ENCODE peak calls at places on chromosomes 4 and X, in ten cellular contexts. One of them, this sample, is unnamed.

GRCh38 chr4:6018331-6018730 is at the start of gene C4orf50:
- DNase-seq in GM20000: no peak
- DNase-seq in DMS79 treated with DMSO at 0.1 percent for 48 hours: no peak
- DNase-seq in NCI-H748 treated with DMSO at 0.1 percent for 48 hours: no peak
- DNase-seq in nephron progenitor cell: no peak
- DNase-seq in posterior cingulate gyrus: no peak
- DNase-seq in stimulated activated CD4-positive, alpha-beta T cell treated with anti-CD3 and anti-CD28 coated beads, Interleukin-1b, Interleukin-23, amount 100 ng/mL, for 24 hours: no peak
- DNase-seq in RPMI8226: no peak
- DNase-seq in NCI-H1105: no peak
- DNase-seq in ACHN: no peak
- DNase-seq in this sample: no peak

GRCh38 chr4:6343950-6344408 is 74.3 kb downstream of the WFS1 start:
- DNase-seq in GM20000: no peak
- DNase-seq in NCI-H748 treated with DMSO at 0.1 percent for 48 hours: no peak
- DNase-seq in nephron progenitor cell: no peak
- DNase-seq in DMS79 treated with DMSO at 0.1 percent for 48 hours: no peak
- DNase-seq in stimulated activated CD4-positive, alpha-beta T cell treated with anti-CD3 and anti-CD28 coated beads, Interleukin-1b, Interleukin-23, amount 100 ng/mL, for 24 hours: no peak
- DNase-seq in ACHN: peak; percentile 81
- DNase-seq in NCI-H1105: no peak
- DNase-seq in RPMI8226: peak; percentile 50
- DNase-seq in posterior cingulate gyrus: no peak
- DNase-seq in this sample: peak; percentile 56

GRCh38 chr4:12173496-12173895 is 744.8 kb upstream of the HS3ST1 start:
- DNase-seq in stimulated activated CD4-positive, alpha-beta T cell treated with anti-CD3 and anti-CD28 coated beads, Interleukin-1b, Interleukin-23, amount 100 ng/mL, for 24 hours: no peak
- DNase-seq in NCI-H1105: no peak
- DNase-seq in RPMI8226: no peak
- DNase-seq in posterior cingulate gyrus: no peak
- DNase-seq in DMS79 treated with DMSO at 0.1 percent for 48 hours: no peak
- DNase-seq in NCI-H748 treated with DMSO at 0.1 percent for 48 hours: no peak
- DNase-seq in ACHN: no peak
- DNase-seq in nephron progenitor cell: no peak
- DNase-seq in GM20000: no peak
- DNase-seq in this sample: no peak

GRCh38 chr4:128776794-128777216 is 32.7 kb upstream of the JADE1 start:
- DNase-seq in GM20000: no peak
- DNase-seq in stimulated activated CD4-positive, alpha-beta T cell treated with anti-CD3 and anti-CD28 coated beads, Interleukin-1b, Interleukin-23, amount 100 ng/mL, for 24 hours: no peak
- DNase-seq in DMS79 treated with DMSO at 0.1 percent for 48 hours: peak; percentile 59
- DNase-seq in nephron progenitor cell: no peak
- DNase-seq in NCI-H1105: no peak
- DNase-seq in posterior cingulate gyrus: no peak
- DNase-seq in RPMI8226: peak; percentile 3
- DNase-seq in ACHN: peak; percentile 96
- DNase-seq in NCI-H748 treated with DMSO at 0.1 percent for 48 hours: no peak
- DNase-seq in this sample: peak; percentile 92

GRCh38 chr4:139453041-139453370 is 915 bp upstream of the RAB33B start:
- DNase-seq in NCI-H1105: peak; percentile 34
- DNase-seq in ACHN: peak; percentile 79
- DNase-seq in stimulated activated CD4-positive, alpha-beta T cell treated with anti-CD3 and anti-CD28 coated beads, Interleukin-1b, Interleukin-23, amount 100 ng/mL, for 24 hours: peak; percentile 45
- DNase-seq in RPMI8226: peak; percentile 81
- DNase-seq in posterior cingulate gyrus: no peak
- DNase-seq in nephron progenitor cell: no peak
- DNase-seq in GM20000: peak; percentile 77
- DNase-seq in DMS79 treated with DMSO at 0.1 percent for 48 hours: peak; percentile 32
- DNase-seq in NCI-H748 treated with DMSO at 0.1 percent for 48 hours: peak; percentile 27
- DNase-seq in this sample: peak; percentile 68

GRCh38 chr4:137950286-137950685 is 291.9 kb downstream of the SLC7A11 start:
- DNase-seq in posterior cingulate gyrus: no peak
- DNase-seq in nephron progenitor cell: no peak
- DNase-seq in GM20000: no peak
- DNase-seq in RPMI8226: no peak
- DNase-seq in stimulated activated CD4-positive, alpha-beta T cell treated with anti-CD3 and anti-CD28 coated beads, Interleukin-1b, Interleukin-23, amount 100 ng/mL, for 24 hours: no peak
- DNase-seq in NCI-H748 treated with DMSO at 0.1 percent for 48 hours: no peak
- DNase-seq in DMS79 treated with DMSO at 0.1 percent for 48 hours: no peak
- DNase-seq in ACHN: no peak
- DNase-seq in NCI-H1105: no peak
- DNase-seq in this sample: peak; percentile 91

GRCh38 chrX:13266641-13267420 is 53.0 kb downstream of the ATXN3L start:
- DNase-seq in ACHN: no peak
- DNase-seq in NCI-H1105: no peak
- DNase-seq in NCI-H748 treated with DMSO at 0.1 percent for 48 hours: no peak
- DNase-seq in GM20000: no peak
- DNase-seq in nephron progenitor cell: no peak
- DNase-seq in RPMI8226: no peak
- DNase-seq in DMS79 treated with DMSO at 0.1 percent for 48 hours: no peak
- DNase-seq in stimulated activated CD4-positive, alpha-beta T cell treated with anti-CD3 and anti-CD28 coated beads, Interleukin-1b, Interleukin-23, amount 100 ng/mL, for 24 hours: peak; percentile 6
- DNase-seq in posterior cingulate gyrus: no peak
- DNase-seq in this sample: peak; percentile 77

GRCh38 chrX:119606508-119607389 is 525 bp upstream of the NKRF start:
- DNase-seq in GM20000: no peak
- DNase-seq in nephron progenitor cell: no peak
- DNase-seq in DMS79 treated with DMSO at 0.1 percent for 48 hours: peak; percentile 80
- DNase-seq in stimulated activated CD4-positive, alpha-beta T cell treated with anti-CD3 and anti-CD28 coated beads, Interleukin-1b, Interleukin-23, amount 100 ng/mL, for 24 hours: no peak
- DNase-seq in NCI-H748 treated with DMSO at 0.1 percent for 48 hours: peak; percentile 37
- DNase-seq in NCI-H1105: no peak
- DNase-seq in ACHN: peak; percentile 2
- DNase-seq in posterior cingulate gyrus: no peak
- DNase-seq in RPMI8226: peak; percentile 3
- DNase-seq in this sample: no peak

GRCh38 chr4:89496851-89497250 is 189.3 kb upstream of the GPRIN3 start:
- DNase-seq in NCI-H748 treated with DMSO at 0.1 percent for 48 hours: no peak
- DNase-seq in DMS79 treated with DMSO at 0.1 percent for 48 hours: no peak
- DNase-seq in RPMI8226: no peak
- DNase-seq in NCI-H1105: no peak
- DNase-seq in posterior cingulate gyrus: no peak
- DNase-seq in stimulated activated CD4-positive, alpha-beta T cell treated with anti-CD3 and anti-CD28 coated beads, Interleukin-1b, Interleukin-23, amount 100 ng/mL, for 24 hours: no peak
- DNase-seq in ACHN: no peak
- DNase-seq in nephron progenitor cell: no peak
- DNase-seq in GM20000: no peak
- DNase-seq in this sample: no peak

GRCh38 chrX:138150709-138151108 is 560.8 kb downstream of the FGF13 start:
- DNase-seq in DMS79 treated with DMSO at 0.1 percent for 48 hours: no peak
- DNase-seq in NCI-H748 treated with DMSO at 0.1 percent for 48 hours: no peak
- DNase-seq in stimulated activated CD4-positive, alpha-beta T cell treated with anti-CD3 and anti-CD28 coated beads, Interleukin-1b, Interleukin-23, amount 100 ng/mL, for 24 hours: no peak
- DNase-seq in NCI-H1105: no peak
- DNase-seq in posterior cingulate gyrus: no peak
- DNase-seq in RPMI8226: peak; percentile 5
- DNase-seq in nephron progenitor cell: no peak
- DNase-seq in GM20000: peak; percentile 1
- DNase-seq in ACHN: no peak
- DNase-seq in this sample: no peak

GRCh38 chr4:88791274-88791673 is 93.6 kb upstream of the NAP1L5 start:
- DNase-seq in NCI-H1105: no peak
- DNase-seq in GM20000: no peak
- DNase-seq in ACHN: peak; percentile 58
- DNase-seq in stimulated activated CD4-positive, alpha-beta T cell treated with anti-CD3 and anti-CD28 coated beads, Interleukin-1b, Interleukin-23, amount 100 ng/mL, for 24 hours: no peak
- DNase-seq in posterior cingulate gyrus: no peak
- DNase-seq in RPMI8226: peak; percentile 3
- DNase-seq in DMS79 treated with DMSO at 0.1 percent for 48 hours: no peak
- DNase-seq in NCI-H748 treated with DMSO at 0.1 percent for 48 hours: no peak
- DNase-seq in nephron progenitor cell: no peak
- DNase-seq in this sample: no peak

GRCh38 chr4:23728393-23728792 is 161.5 kb downstream of the PPARGC1A start:
- DNase-seq in NCI-H748 treated with DMSO at 0.1 percent for 48 hours: no peak
- DNase-seq in ACHN: peak; percentile 98
- DNase-seq in RPMI8226: no peak
- DNase-seq in stimulated activated CD4-positive, alpha-beta T cell treated with anti-CD3 and anti-CD28 coated beads, Interleukin-1b, Interleukin-23, amount 100 ng/mL, for 24 hours: no peak
- DNase-seq in DMS79 treated with DMSO at 0.1 percent for 48 hours: no peak
- DNase-seq in NCI-H1105: no peak
- DNase-seq in GM20000: no peak
- DNase-seq in nephron progenitor cell: no peak
- DNase-seq in posterior cingulate gyrus: no peak
- DNase-seq in this sample: peak; percentile 27

GRCh38 chrX:73979551-73980131 is 324.3 kb upstream of the ZCCHC13 start:
- DNase-seq in RPMI8226: no peak
- DNase-seq in NCI-H1105: no peak
- DNase-seq in posterior cingulate gyrus: no peak
- DNase-seq in nephron progenitor cell: no peak
- DNase-seq in stimulated activated CD4-positive, alpha-beta T cell treated with anti-CD3 and anti-CD28 coated beads, Interleukin-1b, Interleukin-23, amount 100 ng/mL, for 24 hours: no peak
- DNase-seq in DMS79 treated with DMSO at 0.1 percent for 48 hours: no peak
- DNase-seq in ACHN: no peak
- DNase-seq in NCI-H748 treated with DMSO at 0.1 percent for 48 hours: no peak
- DNase-seq in GM20000: no peak
- DNase-seq in this sample: no peak

GRCh38 chrX:102723456-102723855 is 2.9 kb downstream of the GPRASP3 start:
- DNase-seq in NCI-H1105: no peak
- DNase-seq in GM20000: no peak
- DNase-seq in posterior cingulate gyrus: no peak
- DNase-seq in stimulated activated CD4-positive, alpha-beta T cell treated with anti-CD3 and anti-CD28 coated beads, Interleukin-1b, Interleukin-23, amount 100 ng/mL, for 24 hours: no peak
- DNase-seq in RPMI8226: no peak
- DNase-seq in ACHN: no peak
- DNase-seq in DMS79 treated with DMSO at 0.1 percent for 48 hours: no peak
- DNase-seq in nephron progenitor cell: no peak
- DNase-seq in NCI-H748 treated with DMSO at 0.1 percent for 48 hours: no peak
- DNase-seq in this sample: peak; percentile 35

GRCh38 chr4:31114821-31115220 is 394.7 kb downstream of the PCDH7 start:
- DNase-seq in stimulated activated CD4-positive, alpha-beta T cell treated with anti-CD3 and anti-CD28 coated beads, Interleukin-1b, Interleukin-23, amount 100 ng/mL, for 24 hours: no peak
- DNase-seq in GM20000: no peak
- DNase-seq in NCI-H748 treated with DMSO at 0.1 percent for 48 hours: no peak
- DNase-seq in DMS79 treated with DMSO at 0.1 percent for 48 hours: no peak
- DNase-seq in NCI-H1105: no peak
- DNase-seq in RPMI8226: no peak
- DNase-seq in posterior cingulate gyrus: no peak
- DNase-seq in ACHN: no peak
- DNase-seq in nephron progenitor cell: no peak
- DNase-seq in this sample: no peak

GRCh38 chr4:134807231-134807745 is 605.7 kb upstream of the PABPC4L start:
- DNase-seq in DMS79 treated with DMSO at 0.1 percent for 48 hours: no peak
- DNase-seq in nephron progenitor cell: no peak
- DNase-seq in ACHN: no peak
- DNase-seq in stimulated activated CD4-positive, alpha-beta T cell treated with anti-CD3 and anti-CD28 coated beads, Interleukin-1b, Interleukin-23, amount 100 ng/mL, for 24 hours: no peak
- DNase-seq in GM20000: no peak
- DNase-seq in RPMI8226: no peak
- DNase-seq in NCI-H1105: no peak
- DNase-seq in NCI-H748 treated with DMSO at 0.1 percent for 48 hours: no peak
- DNase-seq in posterior cingulate gyrus: no peak
- DNase-seq in this sample: no peak

GRCh38 chr4:2417196-2417764 is 1.2 kb downstream of the ZFYVE28 start:
- DNase-seq in posterior cingulate gyrus: peak; percentile 26
- DNase-seq in GM20000: peak; percentile 27
- DNase-seq in DMS79 treated with DMSO at 0.1 percent for 48 hours: no peak
- DNase-seq in nephron progenitor cell: peak; percentile 50
- DNase-seq in NCI-H748 treated with DMSO at 0.1 percent for 48 hours: no peak
- DNase-seq in NCI-H1105: no peak
- DNase-seq in stimulated activated CD4-positive, alpha-beta T cell treated with anti-CD3 and anti-CD28 coated beads, Interleukin-1b, Interleukin-23, amount 100 ng/mL, for 24 hours: no peak
- DNase-seq in RPMI8226: peak; percentile 39
- DNase-seq in ACHN: no peak
- DNase-seq in this sample: no peak

GRCh38 chrX:30620980-30621716 is 32.1 kb upstream of the GK start:
- DNase-seq in stimulated activated CD4-positive, alpha-beta T cell treated with anti-CD3 and anti-CD28 coated beads, Interleukin-1b, Interleukin-23, amount 100 ng/mL, for 24 hours: no peak
- DNase-seq in NCI-H748 treated with DMSO at 0.1 percent for 48 hours: no peak
- DNase-seq in RPMI8226: no peak
- DNase-seq in DMS79 treated with DMSO at 0.1 percent for 48 hours: no peak
- DNase-seq in posterior cingulate gyrus: no peak
- DNase-seq in nephron progenitor cell: no peak
- DNase-seq in NCI-H1105: no peak
- DNase-seq in GM20000: no peak
- DNase-seq in ACHN: peak; percentile 30
- DNase-seq in this sample: peak; percentile 54

GRCh38 chrX:47169726-47170515 is 23.7 kb upstream of the UBA1 start:
- DNase-seq in NCI-H748 treated with DMSO at 0.1 percent for 48 hours: no peak
- DNase-seq in nephron progenitor cell: no peak
- DNase-seq in ACHN: no peak
- DNase-seq in GM20000: no peak
- DNase-seq in NCI-H1105: no peak
- DNase-seq in posterior cingulate gyrus: no peak
- DNase-seq in RPMI8226: no peak
- DNase-seq in stimulated activated CD4-positive, alpha-beta T cell treated with anti-CD3 and anti-CD28 coated beads, Interleukin-1b, Interleukin-23, amount 100 ng/mL, for 24 hours: no peak
- DNase-seq in DMS79 treated with DMSO at 0.1 percent for 48 hours: no peak
- DNase-seq in this sample: peak; percentile 36

GRCh38 chrX:11430266-11430665 is 137.1 kb downstream of the AMELX start:
- DNase-seq in NCI-H1105: no peak
- DNase-seq in stimulated activated CD4-positive, alpha-beta T cell treated with anti-CD3 and anti-CD28 coated beads, Interleukin-1b, Interleukin-23, amount 100 ng/mL, for 24 hours: no peak
- DNase-seq in RPMI8226: no peak
- DNase-seq in NCI-H748 treated with DMSO at 0.1 percent for 48 hours: no peak
- DNase-seq in ACHN: no peak
- DNase-seq in posterior cingulate gyrus: no peak
- DNase-seq in DMS79 treated with DMSO at 0.1 percent for 48 hours: no peak
- DNase-seq in nephron progenitor cell: no peak
- DNase-seq in GM20000: no peak
- DNase-seq in this sample: no peak

GRCh38 chr4:139919513-139919912 is 234.5 kb downstream of the MAML3 start:
- DNase-seq in posterior cingulate gyrus: no peak
- DNase-seq in nephron progenitor cell: no peak
- DNase-seq in NCI-H748 treated with DMSO at 0.1 percent for 48 hours: no peak
- DNase-seq in NCI-H1105: no peak
- DNase-seq in stimulated activated CD4-positive, alpha-beta T cell treated with anti-CD3 and anti-CD28 coated beads, Interleukin-1b, Interleukin-23, amount 100 ng/mL, for 24 hours: no peak
- DNase-seq in DMS79 treated with DMSO at 0.1 percent for 48 hours: no peak
- DNase-seq in RPMI8226: no peak
- DNase-seq in ACHN: no peak
- DNase-seq in GM20000: no peak
- DNase-seq in this sample: no peak

GRCh38 chrX:2457289-2458133 is 43.3 kb downstream of the DHRSX start:
- DNase-seq in GM20000: no peak
- DNase-seq in posterior cingulate gyrus: no peak
- DNase-seq in ACHN: no peak
- DNase-seq in stimulated activated CD4-positive, alpha-beta T cell treated with anti-CD3 and anti-CD28 coated beads, Interleukin-1b, Interleukin-23, amount 100 ng/mL, for 24 hours: no peak
- DNase-seq in NCI-H1105: no peak
- DNase-seq in nephron progenitor cell: no peak
- DNase-seq in RPMI8226: no peak
- DNase-seq in DMS79 treated with DMSO at 0.1 percent for 48 hours: no peak
- DNase-seq in NCI-H748 treated with DMSO at 0.1 percent for 48 hours: no peak
- DNase-seq in this sample: no peak

GRCh38 chr4:39036172-39036571 is 4.0 kb upstream of the TMEM156 start:
- DNase-seq in nephron progenitor cell: no peak
- DNase-seq in ACHN: no peak
- DNase-seq in RPMI8226: no peak
- DNase-seq in DMS79 treated with DMSO at 0.1 percent for 48 hours: no peak
- DNase-seq in GM20000: no peak
- DNase-seq in posterior cingulate gyrus: no peak
- DNase-seq in NCI-H1105: no peak
- DNase-seq in NCI-H748 treated with DMSO at 0.1 percent for 48 hours: no peak
- DNase-seq in stimulated activated CD4-positive, alpha-beta T cell treated with anti-CD3 and anti-CD28 coated beads, Interleukin-1b, Interleukin-23, amount 100 ng/mL, for 24 hours: no peak
- DNase-seq in this sample: no peak

GRCh38 chr4:7399433-7400234 is 35.1 kb downstream of the PSAPL1 start:
- DNase-seq in RPMI8226: no peak
- DNase-seq in NCI-H748 treated with DMSO at 0.1 percent for 48 hours: no peak
- DNase-seq in nephron progenitor cell: no peak
- DNase-seq in GM20000: no peak
- DNase-seq in NCI-H1105: no peak
- DNase-seq in ACHN: no peak
- DNase-seq in posterior cingulate gyrus: no peak
- DNase-seq in stimulated activated CD4-positive, alpha-beta T cell treated with anti-CD3 and anti-CD28 coated beads, Interleukin-1b, Interleukin-23, amount 100 ng/mL, for 24 hours: no peak
- DNase-seq in DMS79 treated with DMSO at 0.1 percent for 48 hours: no peak
- DNase-seq in this sample: no peak

GRCh38 chrX:133248177-133248576 is 30.0 kb upstream of the TFDP3 start:
- DNase-seq in stimulated activated CD4-positive, alpha-beta T cell treated with anti-CD3 and anti-CD28 coated beads, Interleukin-1b, Interleukin-23, amount 100 ng/mL, for 24 hours: no peak
- DNase-seq in nephron progenitor cell: no peak
- DNase-seq in NCI-H1105: no peak
- DNase-seq in posterior cingulate gyrus: no peak
- DNase-seq in NCI-H748 treated with DMSO at 0.1 percent for 48 hours: no peak
- DNase-seq in ACHN: no peak
- DNase-seq in GM20000: no peak
- DNase-seq in RPMI8226: no peak
- DNase-seq in DMS79 treated with DMSO at 0.1 percent for 48 hours: no peak
- DNase-seq in this sample: peak; percentile 25

GRCh38 chr4:51843309-51844156 is 580 bp downstream of the DCUN1D4 start:
- DNase-seq in DMS79 treated with DMSO at 0.1 percent for 48 hours: no peak
- DNase-seq in NCI-H748 treated with DMSO at 0.1 percent for 48 hours: no peak
- DNase-seq in ACHN: peak; percentile 70
- DNase-seq in GM20000: peak; percentile 84
- DNase-seq in RPMI8226: peak; percentile 36
- DNase-seq in nephron progenitor cell: peak; percentile 71
- DNase-seq in posterior cingulate gyrus: peak; percentile 77
- DNase-seq in NCI-H1105: peak; percentile 32
- DNase-seq in stimulated activated CD4-positive, alpha-beta T cell treated with anti-CD3 and anti-CD28 coated beads, Interleukin-1b, Interleukin-23, amount 100 ng/mL, for 24 hours: peak; percentile 39
- DNase-seq in this sample: peak; percentile 31

GRCh38 chr4:106320235-106320634 is 3.9 kb downstream of the AIMP1 start:
- DNase-seq in GM20000: no peak
- DNase-seq in DMS79 treated with DMSO at 0.1 percent for 48 hours: no peak
- DNase-seq in NCI-H1105: no peak
- DNase-seq in stimulated activated CD4-positive, alpha-beta T cell treated with anti-CD3 and anti-CD28 coated beads, Interleukin-1b, Interleukin-23, amount 100 ng/mL, for 24 hours: no peak
- DNase-seq in RPMI8226: no peak
- DNase-seq in ACHN: no peak
- DNase-seq in posterior cingulate gyrus: no peak
- DNase-seq in NCI-H748 treated with DMSO at 0.1 percent for 48 hours: no peak
- DNase-seq in nephron progenitor cell: no peak
- DNase-seq in this sample: no peak

GRCh38 chr4:152328595-152328994 is 207.3 kb downstream of the FBXW7 start:
- DNase-seq in posterior cingulate gyrus: no peak
- DNase-seq in RPMI8226: no peak
- DNase-seq in nephron progenitor cell: no peak
- DNase-seq in NCI-H1105: no peak
- DNase-seq in stimulated activated CD4-positive, alpha-beta T cell treated with anti-CD3 and anti-CD28 coated beads, Interleukin-1b, Interleukin-23, amount 100 ng/mL, for 24 hours: no peak
- DNase-seq in GM20000: no peak
- DNase-seq in ACHN: no peak
- DNase-seq in DMS79 treated with DMSO at 0.1 percent for 48 hours: no peak
- DNase-seq in NCI-H748 treated with DMSO at 0.1 percent for 48 hours: no peak
- DNase-seq in this sample: peak; percentile 74